ENCODE peak calls at places on chromosome 19, in seven cellular contexts. One of them, this sample, is unnamed.

GRCh38 chr19:18317998-18318800 is 4.7 kb downstream of the LSM4 start:
- DNase-seq in dorsolateral prefrontal cortex: no peak
- DNase-seq in effector memory CD4-positive, alpha-beta T cell: peak
- DNase-seq in astrocyte: no peak
- DNase-seq in stimulated activated CD8-positive, alpha-beta memory T cell treated with anti-CD3 and anti-CD28 coated beads, Interleukin-4, amount 100 ng/mL, for 24 hours: no peak
- DNase-seq in lower leg skin: no peak
- DNase-seq in bronchial epithelial cell: no peak
- DNase-seq in this sample: no peak

GRCh38 chr19:14031719-14032480 is at the start of gene IL27RA:
- DNase-seq in dorsolateral prefrontal cortex: peak
- DNase-seq in effector memory CD4-positive, alpha-beta T cell: peak
- DNase-seq in astrocyte: peak
- DNase-seq in stimulated activated CD8-positive, alpha-beta memory T cell treated with anti-CD3 and anti-CD28 coated beads, Interleukin-4, amount 100 ng/mL, for 24 hours: peak
- DNase-seq in lower leg skin: no peak
- DNase-seq in bronchial epithelial cell: peak
- DNase-seq in this sample: peak

GRCh38 chr19:19637523-19638251 is 5.8 kb downstream of the GMIP start:
- DNase-seq in dorsolateral prefrontal cortex: no peak
- DNase-seq in effector memory CD4-positive, alpha-beta T cell: no peak
- DNase-seq in astrocyte: no peak
- DNase-seq in stimulated activated CD8-positive, alpha-beta memory T cell treated with anti-CD3 and anti-CD28 coated beads, Interleukin-4, amount 100 ng/mL, for 24 hours: no peak
- DNase-seq in lower leg skin: no peak
- DNase-seq in bronchial epithelial cell: no peak
- DNase-seq in this sample: no peak

GRCh38 chr19:11363881-11364280 is 8.6 kb downstream of the PLPPR2 start:
- DNase-seq in dorsolateral prefrontal cortex: no peak
- DNase-seq in effector memory CD4-positive, alpha-beta T cell: no peak
- DNase-seq in astrocyte: no peak
- DNase-seq in stimulated activated CD8-positive, alpha-beta memory T cell treated with anti-CD3 and anti-CD28 coated beads, Interleukin-4, amount 100 ng/mL, for 24 hours: no peak
- DNase-seq in lower leg skin: no peak
- DNase-seq in bronchial epithelial cell: no peak
- DNase-seq in this sample: no peak

GRCh38 chr19:49946415-49946814 is 14.6 kb downstream of the SIGLEC11 start:
- DNase-seq in dorsolateral prefrontal cortex: no peak
- DNase-seq in effector memory CD4-positive, alpha-beta T cell: no peak
- DNase-seq in astrocyte: no peak
- DNase-seq in stimulated activated CD8-positive, alpha-beta memory T cell treated with anti-CD3 and anti-CD28 coated beads, Interleukin-4, amount 100 ng/mL, for 24 hours: no peak
- DNase-seq in lower leg skin: no peak
- DNase-seq in bronchial epithelial cell: no peak
- DNase-seq in this sample: no peak

GRCh38 chr19:41744850-41745249 is 10.5 kb upstream of the CEACAM6 start:
- DNase-seq in dorsolateral prefrontal cortex: no peak
- DNase-seq in effector memory CD4-positive, alpha-beta T cell: no peak
- DNase-seq in astrocyte: no peak
- DNase-seq in stimulated activated CD8-positive, alpha-beta memory T cell treated with anti-CD3 and anti-CD28 coated beads, Interleukin-4, amount 100 ng/mL, for 24 hours: no peak
- DNase-seq in lower leg skin: no peak
- DNase-seq in bronchial epithelial cell: no peak
- DNase-seq in this sample: no peak

GRCh38 chr19:17394891-17395415 is 957 bp upstream of the CCDC194 start:
- DNase-seq in dorsolateral prefrontal cortex: no peak
- DNase-seq in effector memory CD4-positive, alpha-beta T cell: no peak
- DNase-seq in astrocyte: peak
- DNase-seq in stimulated activated CD8-positive, alpha-beta memory T cell treated with anti-CD3 and anti-CD28 coated beads, Interleukin-4, amount 100 ng/mL, for 24 hours: peak
- DNase-seq in lower leg skin: no peak
- DNase-seq in bronchial epithelial cell: peak
- DNase-seq in this sample: peak

GRCh38 chr19:9885077-9885552 is 50.0 kb downstream of the PIN1 start:
- DNase-seq in dorsolateral prefrontal cortex: peak
- DNase-seq in effector memory CD4-positive, alpha-beta T cell: no peak
- DNase-seq in astrocyte: peak
- DNase-seq in stimulated activated CD8-positive, alpha-beta memory T cell treated with anti-CD3 and anti-CD28 coated beads, Interleukin-4, amount 100 ng/mL, for 24 hours: no peak
- DNase-seq in lower leg skin: peak
- DNase-seq in bronchial epithelial cell: no peak
- DNase-seq in this sample: no peak

GRCh38 chr19:47021536-47022139 is 2.0 kb downstream of the NPAS1 start:
- DNase-seq in dorsolateral prefrontal cortex: no peak
- DNase-seq in effector memory CD4-positive, alpha-beta T cell: no peak
- DNase-seq in astrocyte: no peak
- DNase-seq in stimulated activated CD8-positive, alpha-beta memory T cell treated with anti-CD3 and anti-CD28 coated beads, Interleukin-4, amount 100 ng/mL, for 24 hours: no peak
- DNase-seq in lower leg skin: no peak
- DNase-seq in bronchial epithelial cell: no peak
- DNase-seq in this sample: no peak

GRCh38 chr19:1411255-1412191 is 4.1 kb downstream of the DAZAP1 start:
- DNase-seq in dorsolateral prefrontal cortex: peak
- DNase-seq in effector memory CD4-positive, alpha-beta T cell: no peak
- DNase-seq in astrocyte: peak
- DNase-seq in stimulated activated CD8-positive, alpha-beta memory T cell treated with anti-CD3 and anti-CD28 coated beads, Interleukin-4, amount 100 ng/mL, for 24 hours: no peak
- DNase-seq in lower leg skin: no peak
- DNase-seq in bronchial epithelial cell: no peak
- DNase-seq in this sample: no peak

GRCh38 chr19:48258350-48258749 is 2.6 kb upstream of the CARD8 start:
- DNase-seq in dorsolateral prefrontal cortex: no peak
- DNase-seq in effector memory CD4-positive, alpha-beta T cell: peak
- DNase-seq in astrocyte: peak
- DNase-seq in stimulated activated CD8-positive, alpha-beta memory T cell treated with anti-CD3 and anti-CD28 coated beads, Interleukin-4, amount 100 ng/mL, for 24 hours: no peak
- DNase-seq in lower leg skin: no peak
- DNase-seq in bronchial epithelial cell: peak
- DNase-seq in this sample: no peak

GRCh38 chr19:32339988-32340874 is 5.2 kb upstream of the ZNF507 start:
- DNase-seq in dorsolateral prefrontal cortex: peak
- DNase-seq in effector memory CD4-positive, alpha-beta T cell: no peak
- DNase-seq in astrocyte: no peak
- DNase-seq in stimulated activated CD8-positive, alpha-beta memory T cell treated with anti-CD3 and anti-CD28 coated beads, Interleukin-4, amount 100 ng/mL, for 24 hours: peak
- DNase-seq in lower leg skin: peak
- DNase-seq in bronchial epithelial cell: peak
- DNase-seq in this sample: peak

GRCh38 chr19:7926727-7927604 is 1.0 kb upstream of the CTXN1 start:
- DNase-seq in dorsolateral prefrontal cortex: no peak
- DNase-seq in effector memory CD4-positive, alpha-beta T cell: no peak
- DNase-seq in astrocyte: no peak
- DNase-seq in stimulated activated CD8-positive, alpha-beta memory T cell treated with anti-CD3 and anti-CD28 coated beads, Interleukin-4, amount 100 ng/mL, for 24 hours: no peak
- DNase-seq in lower leg skin: no peak
- DNase-seq in bronchial epithelial cell: no peak
- DNase-seq in this sample: no peak

GRCh38 chr19:34824686-34825085 is 51.7 kb upstream of the ZNF599 start:
- DNase-seq in dorsolateral prefrontal cortex: no peak
- DNase-seq in effector memory CD4-positive, alpha-beta T cell: no peak
- DNase-seq in astrocyte: no peak
- DNase-seq in stimulated activated CD8-positive, alpha-beta memory T cell treated with anti-CD3 and anti-CD28 coated beads, Interleukin-4, amount 100 ng/mL, for 24 hours: no peak
- DNase-seq in lower leg skin: no peak
- DNase-seq in bronchial epithelial cell: no peak
- DNase-seq in this sample: no peak

GRCh38 chr19:47750752-47751151 is 5.4 kb downstream of the NOP53 start:
- DNase-seq in dorsolateral prefrontal cortex: no peak
- DNase-seq in effector memory CD4-positive, alpha-beta T cell: no peak
- DNase-seq in astrocyte: no peak
- DNase-seq in stimulated activated CD8-positive, alpha-beta memory T cell treated with anti-CD3 and anti-CD28 coated beads, Interleukin-4, amount 100 ng/mL, for 24 hours: no peak
- DNase-seq in lower leg skin: no peak
- DNase-seq in bronchial epithelial cell: no peak
- DNase-seq in this sample: no peak

GRCh38 chr19:16258440-16258903 is 60.8 kb downstream of the AP1M1 start:
- DNase-seq in dorsolateral prefrontal cortex: no peak
- DNase-seq in effector memory CD4-positive, alpha-beta T cell: no peak
- DNase-seq in astrocyte: no peak
- DNase-seq in stimulated activated CD8-positive, alpha-beta memory T cell treated with anti-CD3 and anti-CD28 coated beads, Interleukin-4, amount 100 ng/mL, for 24 hours: no peak
- DNase-seq in lower leg skin: peak
- DNase-seq in bronchial epithelial cell: no peak
- DNase-seq in this sample: no peak

GRCh38 chr19:46731584-46731983 is 14.3 kb upstream of the FKRP start:
- DNase-seq in dorsolateral prefrontal cortex: no peak
- DNase-seq in effector memory CD4-positive, alpha-beta T cell: no peak
- DNase-seq in astrocyte: peak
- DNase-seq in stimulated activated CD8-positive, alpha-beta memory T cell treated with anti-CD3 and anti-CD28 coated beads, Interleukin-4, amount 100 ng/mL, for 24 hours: no peak
- DNase-seq in lower leg skin: no peak
- DNase-seq in bronchial epithelial cell: no peak
- DNase-seq in this sample: no peak

GRCh38 chr19:45501730-45502014 is 3.4 kb downstream of the PPM1N start:
- DNase-seq in dorsolateral prefrontal cortex: no peak
- DNase-seq in effector memory CD4-positive, alpha-beta T cell: no peak
- DNase-seq in astrocyte: no peak
- DNase-seq in stimulated activated CD8-positive, alpha-beta memory T cell treated with anti-CD3 and anti-CD28 coated beads, Interleukin-4, amount 100 ng/mL, for 24 hours: no peak
- DNase-seq in lower leg skin: no peak
- DNase-seq in bronchial epithelial cell: no peak
- DNase-seq in this sample: no peak

GRCh38 chr19:14916848-14917247 is 24.4 kb upstream of the OR7C2 start:
- DNase-seq in dorsolateral prefrontal cortex: no peak
- DNase-seq in effector memory CD4-positive, alpha-beta T cell: no peak
- DNase-seq in astrocyte: no peak
- DNase-seq in stimulated activated CD8-positive, alpha-beta memory T cell treated with anti-CD3 and anti-CD28 coated beads, Interleukin-4, amount 100 ng/mL, for 24 hours: no peak
- DNase-seq in lower leg skin: no peak
- DNase-seq in bronchial epithelial cell: no peak
- DNase-seq in this sample: no peak

GRCh38 chr19:12159773-12160414 is 3.0 kb upstream of the ZNF136 start:
- DNase-seq in dorsolateral prefrontal cortex: no peak
- DNase-seq in effector memory CD4-positive, alpha-beta T cell: no peak
- DNase-seq in astrocyte: no peak
- DNase-seq in stimulated activated CD8-positive, alpha-beta memory T cell treated with anti-CD3 and anti-CD28 coated beads, Interleukin-4, amount 100 ng/mL, for 24 hours: no peak
- DNase-seq in lower leg skin: no peak
- DNase-seq in bronchial epithelial cell: no peak
- DNase-seq in this sample: no peak

GRCh38 chr19:9132422-9132821 is 5.7 kb upstream of the OR7G3 start:
- DNase-seq in dorsolateral prefrontal cortex: no peak
- DNase-seq in effector memory CD4-positive, alpha-beta T cell: no peak
- DNase-seq in astrocyte: no peak
- DNase-seq in stimulated activated CD8-positive, alpha-beta memory T cell treated with anti-CD3 and anti-CD28 coated beads, Interleukin-4, amount 100 ng/mL, for 24 hours: no peak
- DNase-seq in lower leg skin: no peak
- DNase-seq in bronchial epithelial cell: no peak
- DNase-seq in this sample: no peak

GRCh38 chr19:18286973-18287635 is 5.7 kb upstream of the JUND start:
- DNase-seq in dorsolateral prefrontal cortex: no peak
- DNase-seq in effector memory CD4-positive, alpha-beta T cell: no peak
- DNase-seq in astrocyte: no peak
- DNase-seq in stimulated activated CD8-positive, alpha-beta memory T cell treated with anti-CD3 and anti-CD28 coated beads, Interleukin-4, amount 100 ng/mL, for 24 hours: no peak
- DNase-seq in lower leg skin: no peak
- DNase-seq in bronchial epithelial cell: no peak
- DNase-seq in this sample: no peak

GRCh38 chr19:7916137-7916907 is 1.7 kb downstream of the TGFBR3L start:
- DNase-seq in dorsolateral prefrontal cortex: no peak
- DNase-seq in effector memory CD4-positive, alpha-beta T cell: peak
- DNase-seq in astrocyte: no peak
- DNase-seq in stimulated activated CD8-positive, alpha-beta memory T cell treated with anti-CD3 and anti-CD28 coated beads, Interleukin-4, amount 100 ng/mL, for 24 hours: no peak
- DNase-seq in lower leg skin: no peak
- DNase-seq in bronchial epithelial cell: no peak
- DNase-seq in this sample: no peak

GRCh38 chr19:33998739-33999345 is 173.5 kb upstream of the LSM14A start:
- DNase-seq in dorsolateral prefrontal cortex: no peak
- DNase-seq in effector memory CD4-positive, alpha-beta T cell: no peak
- DNase-seq in astrocyte: peak
- DNase-seq in stimulated activated CD8-positive, alpha-beta memory T cell treated with anti-CD3 and anti-CD28 coated beads, Interleukin-4, amount 100 ng/mL, for 24 hours: no peak
- DNase-seq in lower leg skin: no peak
- DNase-seq in bronchial epithelial cell: peak
- DNase-seq in this sample: no peak

GRCh38 chr19:48608798-48609263 is 2.3 kb downstream of the SPACA4 start:
- DNase-seq in dorsolateral prefrontal cortex: no peak
- DNase-seq in effector memory CD4-positive, alpha-beta T cell: peak
- DNase-seq in astrocyte: no peak
- DNase-seq in stimulated activated CD8-positive, alpha-beta memory T cell treated with anti-CD3 and anti-CD28 coated beads, Interleukin-4, amount 100 ng/mL, for 24 hours: no peak
- DNase-seq in lower leg skin: no peak
- DNase-seq in bronchial epithelial cell: peak
- DNase-seq in this sample: peak

GRCh38 chr19:12715102-12715501 is 8.6 kb downstream of the TNPO2 start:
- DNase-seq in dorsolateral prefrontal cortex: no peak
- DNase-seq in effector memory CD4-positive, alpha-beta T cell: no peak
- DNase-seq in astrocyte: no peak
- DNase-seq in stimulated activated CD8-positive, alpha-beta memory T cell treated with anti-CD3 and anti-CD28 coated beads, Interleukin-4, amount 100 ng/mL, for 24 hours: no peak
- DNase-seq in lower leg skin: no peak
- DNase-seq in bronchial epithelial cell: no peak
- DNase-seq in this sample: no peak

GRCh38 chr19:20078696-20079095 is 896 bp downstream of the ZNF90 start:
- DNase-seq in dorsolateral prefrontal cortex: no peak
- DNase-seq in effector memory CD4-positive, alpha-beta T cell: no peak
- DNase-seq in astrocyte: peak
- DNase-seq in stimulated activated CD8-positive, alpha-beta memory T cell treated with anti-CD3 and anti-CD28 coated beads, Interleukin-4, amount 100 ng/mL, for 24 hours: no peak
- DNase-seq in lower leg skin: no peak
- DNase-seq in bronchial epithelial cell: peak
- DNase-seq in this sample: no peak

GRCh38 chr19:10655457-10656312 is 1.5 kb downstream of the ILF3 start:
- DNase-seq in dorsolateral prefrontal cortex: no peak
- DNase-seq in effector memory CD4-positive, alpha-beta T cell: no peak
- DNase-seq in astrocyte: peak
- DNase-seq in stimulated activated CD8-positive, alpha-beta memory T cell treated with anti-CD3 and anti-CD28 coated beads, Interleukin-4, amount 100 ng/mL, for 24 hours: no peak
- DNase-seq in lower leg skin: no peak
- DNase-seq in bronchial epithelial cell: peak
- DNase-seq in this sample: no peak

GRCh38 chr19:47697863-47698609 is 15.2 kb upstream of the EHD2 start:
- DNase-seq in dorsolateral prefrontal cortex: peak
- DNase-seq in effector memory CD4-positive, alpha-beta T cell: peak
- DNase-seq in astrocyte: peak
- DNase-seq in stimulated activated CD8-positive, alpha-beta memory T cell treated with anti-CD3 and anti-CD28 coated beads, Interleukin-4, amount 100 ng/mL, for 24 hours: peak
- DNase-seq in lower leg skin: peak
- DNase-seq in bronchial epithelial cell: peak
- DNase-seq in this sample: peak

GRCh38 chr19:55543567-55543966 is 1.8 kb downstream of the SBK3 start:
- DNase-seq in dorsolateral prefrontal cortex: no peak
- DNase-seq in effector memory CD4-positive, alpha-beta T cell: no peak
- DNase-seq in astrocyte: no peak
- DNase-seq in stimulated activated CD8-positive, alpha-beta memory T cell treated with anti-CD3 and anti-CD28 coated beads, Interleukin-4, amount 100 ng/mL, for 24 hours: no peak
- DNase-seq in lower leg skin: no peak
- DNase-seq in bronchial epithelial cell: no peak
- DNase-seq in this sample: no peak

GRCh38 chr19:42563352-42564210 is 31.1 kb downstream of the CEACAM8 start:
- DNase-seq in dorsolateral prefrontal cortex: peak
- DNase-seq in effector memory CD4-positive, alpha-beta T cell: no peak
- DNase-seq in astrocyte: peak
- DNase-seq in stimulated activated CD8-positive, alpha-beta memory T cell treated with anti-CD3 and anti-CD28 coated beads, Interleukin-4, amount 100 ng/mL, for 24 hours: no peak
- DNase-seq in lower leg skin: no peak
- DNase-seq in bronchial epithelial cell: peak
- DNase-seq in this sample: no peak

GRCh38 chr19:31597616-31598015 is 248.4 kb upstream of the TSHZ3 start:
- DNase-seq in dorsolateral prefrontal cortex: no peak
- DNase-seq in effector memory CD4-positive, alpha-beta T cell: no peak
- DNase-seq in astrocyte: no peak
- DNase-seq in stimulated activated CD8-positive, alpha-beta memory T cell treated with anti-CD3 and anti-CD28 coated beads, Interleukin-4, amount 100 ng/mL, for 24 hours: no peak
- DNase-seq in lower leg skin: no peak
- DNase-seq in bronchial epithelial cell: no peak
- DNase-seq in this sample: no peak

GRCh38 chr19:6930190-6930589 is 42.8 kb downstream of the ADGRE1 start:
- DNase-seq in dorsolateral prefrontal cortex: no peak
- DNase-seq in effector memory CD4-positive, alpha-beta T cell: no peak
- DNase-seq in astrocyte: no peak
- DNase-seq in stimulated activated CD8-positive, alpha-beta memory T cell treated with anti-CD3 and anti-CD28 coated beads, Interleukin-4, amount 100 ng/mL, for 24 hours: no peak
- DNase-seq in lower leg skin: no peak
- DNase-seq in bronchial epithelial cell: no peak
- DNase-seq in this sample: no peak

This sample was measured in T follicular helper cell.